ENCODE peak calls at places on chromosome 16, in four cellular contexts. Z is lower lobe of right lung, U is fibroblast of pulmonary artery, V is endothelial cell. H is an unnamed sample.

GRCh38 chr16:57185446-57185944 is 344 bp downstream of the PSME3IP1 start:
- DNase-seq in Z (peak; percentile 69), U (peak; percentile 70), V (peak; percentile 28), H (peak; percentile 64)

GRCh38 chr16:228917-229730 is at the start of gene LUC7L:
- DNase-seq in Z (peak; percentile 93), U (peak; percentile 88), V (peak; percentile 91), H (peak; percentile 71)

GRCh38 chr16:20966746-20967145 is 66.2 kb downstream of the LYRM1 start:
- DNase-seq in Z (no peak), U (no peak), V (no peak), H (no peak)

GRCh38 chr16:12462690-12463646 is 340.7 kb downstream of the CPPED1 start:
- DNase-seq in Z (no peak), U (peak; percentile 75), V (no peak), H (peak; percentile 30)

GRCh38 chr16:89691231-89691985 is 4.9 kb downstream of the CDK10 start:
- DNase-seq in Z (no peak), U (no peak), V (no peak), H (no peak)

GRCh38 chr16:15653227-15653626 is 3.2 kb downstream of the NDE1 start:
- DNase-seq in Z (no peak), U (peak; percentile 76), V (no peak), H (peak; percentile 69)

GRCh38 chr16:74999208-74999682 is 421 bp downstream of the ZNRF1 start:
- DNase-seq in Z (peak; percentile 54), U (no peak), V (peak; percentile 31), H (peak; percentile 9)

GRCh38 chr16:4109250-4109736 is 6.9 kb downstream of the ADCY9 start:
- DNase-seq in Z (peak; percentile 31), U (no peak), V (no peak), H (no peak)

GRCh38 chr16:82660078-82660645 is 33.4 kb downstream of the CDH13 start:
- DNase-seq in Z (no peak), U (peak; percentile 58), V (no peak), H (no peak)

GRCh38 chr16:61936522-61936921 is 99.7 kb downstream of the CDH8 start:
- DNase-seq in Z (no peak), U (no peak), V (peak; percentile 39), H (no peak)

GRCh38 chr16:11257131-11257938 is 1.3 kb upstream of the SOCS1 start:
- DNase-seq in Z (peak; percentile 78), U (peak; percentile 87), V (peak; percentile 72), H (peak; percentile 75)

GRCh38 chr16:58022601-58023371 is 2.8 kb upstream of the MMP15 start:
- DNase-seq in Z (peak; percentile 87), U (peak; percentile 68), V (no peak), H (peak; percentile 62)

GRCh38 chr16:23348579-23349469 is 46.7 kb downstream of the SCNN1B start:
- DNase-seq in Z (no peak), U (no peak), V (peak; percentile 7), H (no peak)
- TF ChIP-seq CTCF in Z (no peak), U (peak; percentile 13), V (no peak), H (no peak)

GRCh38 chr16:55039511-55039910 is 108.8 kb downstream of the IRX5 start:
- DNase-seq in Z (no peak), U (no peak), V (no peak), H (no peak)

GRCh38 chr16:55040366-55041086 is 109.9 kb downstream of the IRX5 start:
- DNase-seq in Z (no peak), U (no peak), V (no peak), H (no peak)

GRCh38 chr16:55039042-55039441 is 108.4 kb downstream of the IRX5 start:
- DNase-seq in Z (no peak), U (no peak), V (no peak), H (no peak)

GRCh38 chr16:55041540-55042234 is 111.0 kb downstream of the IRX5 start:
- DNase-seq in Z (no peak), U (no peak), V (no peak), H (no peak)

DNA sequence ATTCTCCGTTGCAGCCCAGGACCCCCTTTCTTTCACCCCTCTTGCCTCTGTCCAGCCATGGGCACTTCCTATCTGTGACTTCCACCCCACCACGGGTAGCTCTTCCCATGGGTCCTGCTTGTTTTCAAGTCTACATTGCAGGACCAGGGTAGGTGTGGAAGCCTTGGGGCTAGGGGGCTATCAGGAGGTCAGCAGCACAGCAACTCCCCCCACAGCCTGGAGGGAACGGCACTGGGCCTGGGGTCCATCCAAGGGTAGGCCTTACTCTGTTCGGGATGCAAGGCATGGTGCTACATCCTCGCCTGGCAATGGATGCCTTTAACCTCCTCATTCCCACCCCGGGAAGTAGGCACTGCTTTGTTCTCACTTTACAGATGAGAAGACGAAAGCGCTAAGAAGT is 109.3 kb downstream of the IRX5 start:
- DNase-seq in Z (no peak), U (no peak), V (no peak), H (no peak)
- TF ChIP-seq CTCF in Z (no peak), U (no peak), V (no peak), H (no peak)

GRCh38 chr16:25014500-25015147 is 545 bp downstream of the ARHGAP17 start:
- DNase-seq in Z (peak; percentile 57), U (peak; percentile 58), V (peak; percentile 45), H (peak; percentile 32)

GRCh38 chr16:25023541-25023940 is 8.4 kb upstream of the ARHGAP17 start:
- DNase-seq in Z (no peak), U (no peak), V (no peak), H (no peak)

GRCh38 chr16:25013751-25014499 is 1.2 kb downstream of the ARHGAP17 start:
- DNase-seq in Z (no peak), U (no peak), V (no peak), H (no peak)

GRCh38 chr16:25020112-25020591 is 5.0 kb upstream of the ARHGAP17 start:
- DNase-seq in Z (no peak), U (no peak), V (no peak), H (no peak)

GRCh38 chr16:25018972-25019617 is 3.9 kb upstream of the ARHGAP17 start:
- DNase-seq in Z (no peak), U (no peak), V (no peak), H (no peak)
- TF ChIP-seq CTCF in Z (no peak), U (no peak), V (no peak), H (no peak)

GRCh38 chr16:31458073-31458834 is 1.0 kb upstream of the ARMC5 start:
- DNase-seq in Z (peak; percentile 72), U (peak; percentile 46), V (peak; percentile 35), H (peak; percentile 21)
- TF ChIP-seq CTCF in Z (no peak), U (peak; percentile 19), V (no peak), H (no peak)